ENCODE peak calls at places on chromosomes 3 and 15, in four cellular contexts. N is left lung, G is fibroblast of pulmonary artery, K is heart right ventricle. J is an unnamed sample.

GRCh38 chr3:52277972-52278509 is 408 bp downstream of the WDR82 start:
- DNase-seq in G (peak; percentile 46), N (peak; percentile 93), K (no peak), J (peak; percentile 47)

GRCh38 chr3:39427506-39427905 is 21.0 kb downstream of the RPSA start:
- DNase-seq in N (no peak), K (no peak), G (no peak), J (no peak)

GRCh38 chr15:89808160-89808870 is 6.3 kb downstream of the ANPEP start:
- DNase-seq in G (no peak), N (no peak), K (no peak), J (no peak)

GRCh38 chr15:31359722-31360111 is 33.1 kb downstream of the KLF13 start:
- DNase-seq in N (no peak), K (no peak), G (no peak), J (no peak)

GRCh38 chr3:14871456-14872200 is 52.9 kb downstream of the FGD5 start:
- DNase-seq in G (no peak), K (no peak), N (no peak), J (peak; percentile 7)

GRCh38 chr3:127182848-127183714 is 9.8 kb upstream of the PRR23E start:
- DNase-seq in G (no peak), N (no peak), K (no peak), J (no peak)

GRCh38 chr15:87631093-87631492 is 625.4 kb downstream of the NTRK3 start:
- DNase-seq in N (no peak), G (peak; percentile 4), K (no peak), J (no peak)

GRCh38 chr15:34841220-34841841 is 46.0 kb upstream of the ACTC1 start:
- DNase-seq in G (no peak), N (no peak), K (no peak), J (peak; percentile 40)

GRCh38 chr3:30664884-30665283 is 58.5 kb downstream of the TGFBR2 start:
- DNase-seq in N (no peak), K (no peak), G (no peak), J (no peak)

GRCh38 chr3:48715179-48715800 is 1.7 kb downstream of the IP6K2 start:
- DNase-seq in K (no peak), G (peak; percentile 54), N (no peak), J (peak; percentile 62)

DNA sequence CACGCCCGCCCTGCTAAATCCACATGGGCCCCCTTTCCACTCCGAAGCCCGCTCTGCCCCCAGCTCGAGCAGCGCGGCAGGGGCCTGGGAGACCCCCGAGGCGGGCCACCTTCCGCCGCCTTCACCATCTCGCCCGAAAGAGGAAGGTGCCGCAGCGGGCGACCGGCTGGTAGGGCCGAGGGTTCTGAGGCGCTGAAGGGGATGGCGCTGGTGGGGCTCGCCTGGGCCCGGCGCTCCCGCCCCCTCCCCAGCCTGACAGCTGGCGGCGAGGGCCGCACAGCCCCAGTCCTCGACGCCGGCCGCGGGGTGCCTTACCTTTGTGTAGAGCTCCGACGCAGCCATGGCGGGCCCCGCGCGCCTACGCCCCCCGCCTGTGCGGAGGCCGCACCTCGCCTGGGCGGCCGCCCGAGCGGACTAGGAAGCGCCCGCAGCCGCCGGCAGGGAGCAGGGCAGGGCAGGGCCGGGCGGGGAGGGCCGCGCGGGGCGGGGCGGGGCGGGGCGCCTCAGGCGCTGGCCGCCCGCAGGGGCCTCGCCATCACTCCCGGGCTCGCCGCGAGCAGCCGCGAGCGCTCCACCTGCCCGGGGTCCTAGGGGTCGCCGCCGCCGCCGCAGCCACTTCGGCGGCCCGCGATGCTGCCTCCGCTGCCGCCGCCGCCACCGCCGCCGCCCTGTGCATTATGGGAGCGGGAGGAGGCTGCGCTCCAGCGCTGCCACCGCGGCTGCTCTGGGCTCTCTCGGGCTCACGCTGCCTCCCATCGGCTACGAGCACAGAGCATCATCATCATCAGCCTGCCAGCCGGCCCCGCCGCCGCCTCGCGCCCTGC is at the start of gene MYO5A:
- DNase-seq in G (peak; percentile 69), K (peak; percentile 60), N (peak; percentile 95), J (peak; percentile 73)
- TF ChIP-seq CTCF in G (no peak), K (no peak), N (no peak), J (no peak)

GRCh38 chr3:15977089-15977488 is 179.3 kb upstream of the ANKRD28 start:
- DNase-seq in N (no peak), G (no peak), K (no peak), J (no peak)
- TF ChIP-seq CTCF in N (no peak), G (no peak), K (no peak), J (no peak)

GRCh38 chr3:109098245-109098644 is 19.7 kb downstream of the MORC1 start:
- DNase-seq in G (no peak), N (no peak), K (no peak), J (no peak)
- TF ChIP-seq CTCF in G (no peak), N (no peak), K (no peak), J (no peak)

GRCh38 chr3:58577269-58577821 is at the start of gene FAM107A:
- DNase-seq in K (peak; percentile 73), G (peak; percentile 85), N (no peak), J (peak; percentile 89)
- TF ChIP-seq CTCF in K (peak; percentile 30), G (peak; percentile 40), N (no peak), J (peak; percentile 62)

DNA sequence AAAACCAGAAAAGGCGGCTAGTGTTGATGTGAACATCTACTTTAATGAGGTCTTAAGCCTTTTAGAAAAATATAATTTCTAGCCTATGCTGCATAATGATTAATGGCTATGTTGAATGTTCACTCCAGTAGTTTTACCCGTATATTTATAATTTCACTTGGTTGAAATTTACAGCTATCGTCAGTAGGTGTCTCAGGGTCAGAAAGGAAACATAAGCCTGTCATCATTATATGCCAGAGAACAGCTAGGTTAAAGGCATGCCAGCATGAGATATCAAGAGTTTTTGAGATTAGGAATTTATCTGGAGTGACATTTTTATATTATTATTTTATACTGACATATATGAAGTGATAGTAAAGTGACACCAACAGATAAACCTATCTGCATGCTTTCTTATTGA is 904.1 kb downstream of the OTOL1 start:
- DNase-seq in N (no peak), K (no peak), G (no peak), J (no peak)
- TF ChIP-seq CTCF in N (no peak), K (no peak), G (no peak), J (no peak)

J was measured in AG10803.